ENCODE peak calls at places on chromosomes 16 and 17, in seven cellular contexts. One of them, this sample, is unnamed.

GRCh38 chr17:75352079-75352569 is 53.4 kb downstream of the GRB2 start:
- DNase-seq in neural progenitor cell: peak
- DNase-seq in GM23248: no peak
- DNase-seq in hepatocyte: peak
- DNase-seq in fibroblast of lung: no peak
- DNase-seq in GM23338: peak
- DNase-seq in PC-3: no peak
- DNase-seq in this sample: no peak

GRCh38 chr16:52090080-52090479 is 456.9 kb downstream of the TOX3 start:
- DNase-seq in neural progenitor cell: no peak
- DNase-seq in GM23248: peak
- DNase-seq in hepatocyte: no peak
- DNase-seq in fibroblast of lung: no peak
- DNase-seq in GM23338: no peak
- DNase-seq in PC-3: no peak
- DNase-seq in this sample: peak

GRCh38 chr16:61713787-61714186 is 322.5 kb downstream of the CDH8 start:
- DNase-seq in neural progenitor cell: no peak
- DNase-seq in GM23248: no peak
- DNase-seq in hepatocyte: no peak
- DNase-seq in fibroblast of lung: no peak
- DNase-seq in GM23338: no peak
- DNase-seq in PC-3: no peak
- DNase-seq in this sample: no peak

GRCh38 chr17:80209765-80210164 is 10.4 kb downstream of the SGSH start:
- DNase-seq in neural progenitor cell: no peak
- DNase-seq in GM23248: no peak
- DNase-seq in hepatocyte: no peak
- DNase-seq in fibroblast of lung: no peak
- DNase-seq in GM23338: no peak
- DNase-seq in PC-3: no peak
- DNase-seq in this sample: no peak

GRCh38 chr17:19348081-19348650 is 14.4 kb downstream of the B9D1 start:
- DNase-seq in neural progenitor cell: no peak
- DNase-seq in GM23248: no peak
- DNase-seq in hepatocyte: no peak
- DNase-seq in fibroblast of lung: no peak
- DNase-seq in GM23338: no peak
- DNase-seq in PC-3: no peak
- DNase-seq in this sample: no peak

GRCh38 chr16:88782454-88783390 is 2.3 kb downstream of the PIEZO1 start:
- DNase-seq in neural progenitor cell: no peak
- DNase-seq in GM23248: peak
- DNase-seq in hepatocyte: no peak
- DNase-seq in fibroblast of lung: peak
- DNase-seq in GM23338: no peak
- DNase-seq in PC-3: peak
- DNase-seq in this sample: peak

GRCh38 chr17:65297384-65297783 is 160.2 kb downstream of the RGS9 start:
- DNase-seq in neural progenitor cell: no peak
- DNase-seq in GM23248: peak
- DNase-seq in hepatocyte: no peak
- DNase-seq in fibroblast of lung: peak
- DNase-seq in GM23338: no peak
- DNase-seq in PC-3: no peak
- DNase-seq in this sample: peak

GRCh38 chr16:22898874-22899348 is 84.9 kb downstream of the HS3ST2 start:
- DNase-seq in neural progenitor cell: peak
- DNase-seq in GM23248: peak
- DNase-seq in hepatocyte: peak
- DNase-seq in fibroblast of lung: peak
- DNase-seq in GM23338: peak
- DNase-seq in PC-3: peak
- DNase-seq in this sample: peak

GRCh38 chr17:46175891-46176290 is 17.3 kb downstream of the KANSL1 start:
- DNase-seq in neural progenitor cell: no peak
- DNase-seq in GM23248: peak
- DNase-seq in hepatocyte: no peak
- DNase-seq in fibroblast of lung: no peak
- DNase-seq in GM23338: no peak
- DNase-seq in PC-3: no peak
- DNase-seq in this sample: peak

GRCh38 chr17:72602517-72603345 is 481.9 kb downstream of the SOX9 start:
- DNase-seq in neural progenitor cell: peak
- DNase-seq in GM23248: peak
- DNase-seq in hepatocyte: no peak
- DNase-seq in fibroblast of lung: peak
- DNase-seq in GM23338: peak
- DNase-seq in PC-3: peak
- DNase-seq in this sample: peak

DNA sequence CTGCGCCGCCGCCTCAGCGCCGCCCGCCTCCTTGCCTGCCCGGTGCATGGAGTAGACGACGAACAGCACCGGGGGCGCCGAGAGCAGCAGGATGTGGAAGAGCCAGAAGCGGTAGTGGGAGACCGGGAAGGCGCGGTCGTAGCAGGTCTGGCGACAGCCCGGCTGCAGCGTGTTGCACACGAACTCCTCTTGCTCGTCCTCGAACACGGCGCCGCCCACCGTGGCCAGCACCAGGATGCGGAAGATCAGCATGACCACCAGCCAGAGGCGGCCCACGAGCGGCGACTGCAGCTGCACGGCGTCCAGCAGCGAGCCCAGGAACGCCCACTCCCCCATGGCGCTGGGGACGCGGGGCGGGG is 1.1 kb downstream of the GJD3 start:
- DNase-seq in neural progenitor cell: peak
- DNase-seq in GM23248: peak
- DNase-seq in hepatocyte: peak
- DNase-seq in fibroblast of lung: no peak
- DNase-seq in GM23338: no peak
- DNase-seq in PC-3: no peak
- DNase-seq in this sample: peak
- TF ChIP-seq EZH2 in neural progenitor cell: no peak
- TF ChIP-seq EZH2 in GM23248: no peak
- TF ChIP-seq EZH2 in hepatocyte: no peak
- TF ChIP-seq EZH2 in fibroblast of lung: no peak
- TF ChIP-seq EZH2 in GM23338: no peak
- TF ChIP-seq EZH2 in PC-3: no peak
- TF ChIP-seq EZH2 in this sample: peak

DNA sequence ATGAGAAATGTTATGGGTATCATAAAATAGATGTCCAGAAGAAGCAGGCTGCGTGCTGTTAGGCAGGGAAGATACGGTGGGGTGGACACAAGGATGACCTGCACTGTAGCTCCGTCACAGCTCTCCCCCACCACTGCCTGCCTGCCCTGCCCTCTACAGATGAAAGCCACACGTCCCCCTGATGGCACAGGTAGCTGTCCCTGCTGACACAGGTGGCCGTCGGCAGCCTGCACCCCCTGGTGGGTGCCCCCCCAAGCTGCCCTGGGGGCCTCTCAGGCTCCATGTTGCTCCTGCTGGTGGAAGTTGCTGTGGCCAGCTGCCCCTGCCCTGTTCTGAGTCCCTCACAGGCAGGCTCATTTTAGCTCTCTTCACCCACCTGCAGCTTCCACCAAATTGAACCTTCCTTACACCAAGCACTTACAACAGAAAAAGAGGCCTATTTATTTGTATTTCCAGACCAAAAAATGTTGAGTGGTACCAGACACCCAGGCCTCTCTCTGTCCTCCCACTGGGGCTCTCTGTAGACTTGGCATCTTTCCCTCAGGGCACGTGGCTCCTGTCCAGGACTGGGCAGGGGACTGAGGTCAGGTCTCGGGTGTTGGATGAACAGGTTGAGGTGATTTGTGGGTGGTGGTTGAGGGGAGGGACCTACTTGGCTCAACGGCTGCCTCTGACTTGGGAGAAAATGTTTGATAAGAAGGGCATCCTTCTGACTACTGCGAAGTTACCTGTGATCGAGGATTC is 50.1 kb upstream of the CACNG5 start:
- DNase-seq in neural progenitor cell: no peak
- DNase-seq in GM23248: no peak
- DNase-seq in hepatocyte: no peak
- DNase-seq in fibroblast of lung: no peak
- DNase-seq in GM23338: no peak
- DNase-seq in PC-3: no peak
- DNase-seq in this sample: no peak
- H3K4me2 ChIP-seq in neural progenitor cell: no peak
- H3K4me2 ChIP-seq in GM23248: no peak
- H3K4me2 ChIP-seq in hepatocyte: no peak
- H3K4me2 ChIP-seq in fibroblast of lung: no peak
- H3K4me2 ChIP-seq in GM23338: no peak
- H3K4me2 ChIP-seq in PC-3: no peak
- H3K4me2 ChIP-seq in this sample: no peak

GRCh38 chr17:41811549-41812175 is at the start of gene P3H4:
- DNase-seq in neural progenitor cell: peak
- DNase-seq in GM23248: peak
- DNase-seq in hepatocyte: peak
- DNase-seq in fibroblast of lung: peak
- DNase-seq in GM23338: peak
- DNase-seq in PC-3: peak
- DNase-seq in this sample: peak
- TF ChIP-seq EZH2 in neural progenitor cell: no peak
- TF ChIP-seq EZH2 in GM23248: no peak
- TF ChIP-seq EZH2 in hepatocyte: no peak
- TF ChIP-seq EZH2 in fibroblast of lung: no peak
- TF ChIP-seq EZH2 in GM23338: no peak
- TF ChIP-seq EZH2 in PC-3: no peak
- TF ChIP-seq EZH2 in this sample: no peak

GRCh38 chr17:48554412-48555090 is 9.6 kb upstream of the HOXB2 start:
- DNase-seq in neural progenitor cell: peak
- DNase-seq in GM23248: no peak
- DNase-seq in hepatocyte: no peak
- DNase-seq in fibroblast of lung: peak
- DNase-seq in GM23338: peak
- DNase-seq in PC-3: no peak
- DNase-seq in this sample: peak

GRCh38 chr17:48555183-48555615 is 10.3 kb upstream of the HOXB2 start:
- DNase-seq in neural progenitor cell: no peak
- DNase-seq in GM23248: peak
- DNase-seq in hepatocyte: peak
- DNase-seq in fibroblast of lung: peak
- DNase-seq in GM23338: no peak
- DNase-seq in PC-3: peak
- DNase-seq in this sample: peak

GRCh38 chr17:48552453-48553189 is 7.7 kb upstream of the HOXB2 start:
- DNase-seq in neural progenitor cell: peak
- DNase-seq in GM23248: no peak
- DNase-seq in hepatocyte: no peak
- DNase-seq in fibroblast of lung: peak
- DNase-seq in GM23338: peak
- DNase-seq in PC-3: no peak
- DNase-seq in this sample: peak

GRCh38 chr17:48553190-48553547 is 8.3 kb upstream of the HOXB2 start:
- DNase-seq in neural progenitor cell: no peak
- DNase-seq in GM23248: no peak
- DNase-seq in hepatocyte: no peak
- DNase-seq in fibroblast of lung: no peak
- DNase-seq in GM23338: no peak
- DNase-seq in PC-3: no peak
- DNase-seq in this sample: no peak

GRCh38 chr17:48553837-48554236 is 8.9 kb upstream of the HOXB2 start:
- DNase-seq in neural progenitor cell: no peak
- DNase-seq in GM23248: no peak
- DNase-seq in hepatocyte: no peak
- DNase-seq in fibroblast of lung: peak
- DNase-seq in GM23338: no peak
- DNase-seq in PC-3: no peak
- DNase-seq in this sample: peak
- H3K4me2 ChIP-seq in neural progenitor cell: no peak
- H3K4me2 ChIP-seq in GM23248: no peak
- H3K4me2 ChIP-seq in hepatocyte: peak
- H3K4me2 ChIP-seq in fibroblast of lung: peak
- H3K4me2 ChIP-seq in GM23338: no peak
- H3K4me2 ChIP-seq in PC-3: no peak
- H3K4me2 ChIP-seq in this sample: peak

DNA sequence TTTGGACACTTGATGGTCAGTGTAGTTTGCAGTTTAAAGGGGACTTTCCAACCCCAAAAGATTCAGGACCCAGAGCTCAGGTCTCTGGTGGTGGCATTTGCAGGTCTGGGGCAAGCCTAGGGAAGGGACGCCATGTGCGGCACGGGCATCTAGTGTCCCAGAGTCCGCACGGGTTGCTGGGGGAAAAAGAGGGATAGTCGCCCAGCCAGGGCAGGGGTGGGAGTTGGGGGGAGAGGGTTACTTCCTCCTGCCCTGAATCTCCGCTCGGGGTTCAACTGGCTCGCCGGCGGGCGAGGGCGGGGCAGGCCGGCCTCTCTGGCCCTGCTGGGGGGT is 239 bp upstream of the CA7 start:
- DNase-seq in neural progenitor cell: peak
- DNase-seq in GM23248: no peak
- DNase-seq in hepatocyte: no peak
- DNase-seq in fibroblast of lung: no peak
- DNase-seq in GM23338: peak
- DNase-seq in PC-3: no peak
- DNase-seq in this sample: no peak
- TF ChIP-seq EZH2 in neural progenitor cell: no peak
- TF ChIP-seq EZH2 in GM23248: no peak
- TF ChIP-seq EZH2 in hepatocyte: no peak
- TF ChIP-seq EZH2 in fibroblast of lung: peak
- TF ChIP-seq EZH2 in GM23338: no peak
- TF ChIP-seq EZH2 in PC-3: no peak
- TF ChIP-seq EZH2 in this sample: no peak

DNA sequence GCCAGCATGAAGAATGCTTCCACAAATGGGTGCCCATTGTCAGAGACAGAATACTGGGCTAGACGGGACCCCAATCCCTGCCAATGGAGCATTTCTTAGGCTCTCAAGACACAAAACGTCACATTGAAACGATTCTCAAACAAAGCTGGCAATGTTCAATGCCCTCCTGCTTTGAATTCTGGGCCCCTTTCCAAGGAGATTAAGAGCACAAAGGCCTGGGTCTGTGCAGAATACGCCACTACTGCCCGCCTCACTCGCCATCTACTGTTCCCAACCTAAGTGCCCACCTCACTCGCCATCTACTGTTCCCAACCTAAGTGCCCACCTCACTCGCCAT is 9.7 kb downstream of the CFAP20 start:
- DNase-seq in neural progenitor cell: no peak
- DNase-seq in GM23248: no peak
- DNase-seq in hepatocyte: no peak
- DNase-seq in fibroblast of lung: no peak
- DNase-seq in GM23338: no peak
- DNase-seq in PC-3: no peak
- DNase-seq in this sample: no peak
- H3K4me2 ChIP-seq in neural progenitor cell: no peak
- H3K4me2 ChIP-seq in GM23248: no peak
- H3K4me2 ChIP-seq in hepatocyte: no peak
- H3K4me2 ChIP-seq in fibroblast of lung: no peak
- H3K4me2 ChIP-seq in GM23338: no peak
- H3K4me2 ChIP-seq in PC-3: no peak
- H3K4me2 ChIP-seq in this sample: peak